ENCODE peak calls at places on chromosomes 4 and X, in ten cellular contexts. O, G, C, V, B, T, M, S, E and K are unnamed samples.

GRCh38 chrX:3476973-3477372 is 130.5 kb upstream of the MXRA5 start:
- DNase-seq in V (no peak), E (no peak), G (no peak), T (no peak), B (no peak), S (no peak), O (no peak), M (no peak), C (no peak), K (no peak)

GRCh38 chr4:141711211-141711610 is 74.8 kb downstream of the IL15 start:
- DNase-seq in G (no peak), C (peak), S (no peak), M (no peak), T (no peak), B (peak), E (no peak), V (no peak), O (peak), K (no peak)

GRCh38 chrX:724256-724655 is 93.7 kb downstream of the SHOX start:
- DNase-seq in V (no peak), E (no peak), B (no peak), M (no peak), S (no peak), O (no peak), G (no peak), T (no peak), C (no peak), K (no peak)

GRCh38 chr4:81084624-81085023 is 54.1 kb downstream of the BMP3 start:
- DNase-seq in M (no peak), B (peak), O (no peak), T (no peak), C (no peak), V (peak), G (no peak), E (no peak), S (no peak), K (no peak)

GRCh38 chr4:143140696-143141095 is 44.0 kb upstream of the USP38 start:
- DNase-seq in C (no peak), G (no peak), S (no peak), E (no peak), V (no peak), M (no peak), B (no peak), O (no peak), T (no peak), K (no peak)

GRCh38 chr4:64230709-64231310 is 178.4 kb downstream of the TECRL start:
- DNase-seq in M (no peak), S (peak), B (peak), O (no peak), V (no peak), C (no peak), E (no peak), T (no peak), G (no peak), K (no peak)

GRCh38 chr4:71380721-71381120 is 41.9 kb downstream of the SLC4A4 start:
- DNase-seq in V (peak), G (no peak), C (peak), O (peak), B (peak), E (no peak), M (no peak), S (no peak), T (no peak), K (peak)

GRCh38 chr4:81714251-81714650 is 242.5 kb upstream of the RASGEF1B start:
- DNase-seq in S (no peak), T (no peak), G (no peak), V (no peak), O (no peak), E (no peak), C (no peak), M (no peak), B (no peak), K (no peak)

GRCh38 chr4:61277785-61278184 is 77.7 kb downstream of the ADGRL3 start:
- DNase-seq in G (no peak), V (no peak), O (no peak), E (no peak), S (no peak), M (no peak), B (no peak), T (no peak), C (peak), K (no peak)

GRCh38 chrX:9171841-9172240 is 137.9 kb upstream of the FAM9B start:
- DNase-seq in G (no peak), C (no peak), T (no peak), B (peak), E (no peak), S (no peak), O (no peak), M (no peak), V (no peak), K (peak)

GRCh38 chr4:10924274-10924673 is 239.7 kb upstream of the CLNK start:
- DNase-seq in C (no peak), E (no peak), S (no peak), T (no peak), M (no peak), B (no peak), V (no peak), O (no peak), G (no peak), K (no peak)

GRCh38 chr4:121711263-121712000 is 14.7 kb upstream of the ANXA5 start:
- DNase-seq in B (peak), G (peak), O (peak), C (peak), E (peak), M (peak), T (peak), S (no peak), V (peak), K (peak)

GRCh38 chrX:51614353-51614752 is 4.4 kb downstream of the CENPVL3 start:
- DNase-seq in C (peak), B (peak), V (peak), M (no peak), S (peak), G (no peak), T (no peak), E (no peak), O (peak), K (no peak)

GRCh38 chr4:152382057-152382785 is 153.7 kb downstream of the FBXW7 start:
- DNase-seq in V (peak), O (no peak), S (no peak), M (no peak), C (no peak), G (no peak), B (peak), T (no peak), E (no peak), K (no peak)

GRCh38 chr4:17613761-17614415 is 553 bp upstream of the MED28 start:
- DNase-seq in V (peak), S (peak), O (peak), G (peak), C (peak), E (no peak), B (peak), T (no peak), M (no peak), K (no peak)

GRCh38 chr4:67886281-67886680 is 2.5 kb upstream of the TMPRSS11D start:
- DNase-seq in E (no peak), B (peak), C (peak), G (no peak), T (no peak), S (no peak), M (no peak), V (no peak), O (no peak), K (no peak)

GRCh38 chrX:100687128-100687527 is 43.1 kb downstream of the SRPX2 start:
- DNase-seq in O (no peak), V (no peak), S (peak), C (no peak), B (no peak), T (no peak), M (no peak), G (no peak), E (no peak), K (no peak)

GRCh38 chr4:185847352-185848078 is 35.5 kb upstream of the SORBS2 start:
- DNase-seq in E (no peak), T (no peak), C (peak), O (peak), V (no peak), S (no peak), M (no peak), G (no peak), B (peak), K (peak)

GRCh38 chr4:13302876-13303275 is 181.3 kb downstream of the RAB28 start:
- DNase-seq in E (no peak), B (peak), S (no peak), M (no peak), V (no peak), G (no peak), T (no peak), O (no peak), C (no peak), K (no peak)

GRCh38 chr4:53861856-53862610 is 202.4 kb downstream of the CHIC2 start:
- DNase-seq in E (peak), B (peak), T (no peak), C (peak), G (no peak), O (peak), V (peak), S (peak), M (no peak), K (peak)

GRCh38 chrX:154383359-154384283 is 4.5 kb downstream of the EMD start:
- DNase-seq in C (no peak), B (peak), M (no peak), V (no peak), O (no peak), E (no peak), T (no peak), G (no peak), S (no peak), K (no peak)

GRCh38 chr4:98928131-98928504 is 815 bp downstream of the EIF4E start:
- DNase-seq in M (peak), T (peak), V (peak), S (peak), C (peak), B (peak), G (peak), E (peak), O (no peak), K (no peak)

GRCh38 chr4:90357117-90357710 is 230.0 kb downstream of the CCSER1 start:
- DNase-seq in O (peak), G (no peak), S (peak), M (no peak), V (peak), C (peak), T (no peak), B (peak), E (no peak), K (peak)

GRCh38 chr4:1593458-1593857 is 90.7 kb downstream of the FAM53A start:
- DNase-seq in S (no peak), O (no peak), T (peak), E (no peak), B (no peak), C (no peak), V (no peak), G (no peak), M (no peak), K (no peak)

GRCh38 chr4:7328162-7328912 is 106.4 kb downstream of the PSAPL1 start:
- DNase-seq in B (no peak), T (peak), O (no peak), M (peak), G (no peak), E (no peak), S (no peak), V (no peak), C (no peak), K (no peak)

GRCh38 chr4:48035952-48036351 is 19.4 kb downstream of the NIPAL1 start:
- DNase-seq in V (no peak), M (no peak), O (no peak), C (no peak), G (no peak), S (no peak), E (no peak), T (no peak), B (no peak), K (no peak)

GRCh38 chr4:48031802-48032525 is 15.4 kb downstream of the NIPAL1 start:
- DNase-seq in V (no peak), T (no peak), B (peak), S (no peak), C (peak), G (peak), O (no peak), E (no peak), M (no peak), K (no peak)

GRCh38 chr4:48032721-48033120 is 16.1 kb downstream of the NIPAL1 start:
- DNase-seq in O (no peak), V (no peak), S (no peak), T (no peak), B (peak), G (no peak), C (no peak), E (no peak), M (no peak), K (no peak)

GRCh38 chr4:48037117-48037462 is 20.5 kb downstream of the NIPAL1 start:
- DNase-seq in C (no peak), V (no peak), T (no peak), B (no peak), S (peak), M (no peak), E (no peak), O (no peak), G (no peak), K (no peak)

GRCh38 chr4:48033825-48034413 is 17.3 kb downstream of the NIPAL1 start:
- DNase-seq in T (no peak), V (no peak), M (no peak), O (no peak), E (no peak), G (no peak), B (peak), S (peak), C (peak), K (no peak)
- TF ChIP-seq CTCF in T (peak), V (peak), M (peak), O (peak), E (peak), G (peak), B (peak), S (peak), C (peak), K (peak)

DNA sequence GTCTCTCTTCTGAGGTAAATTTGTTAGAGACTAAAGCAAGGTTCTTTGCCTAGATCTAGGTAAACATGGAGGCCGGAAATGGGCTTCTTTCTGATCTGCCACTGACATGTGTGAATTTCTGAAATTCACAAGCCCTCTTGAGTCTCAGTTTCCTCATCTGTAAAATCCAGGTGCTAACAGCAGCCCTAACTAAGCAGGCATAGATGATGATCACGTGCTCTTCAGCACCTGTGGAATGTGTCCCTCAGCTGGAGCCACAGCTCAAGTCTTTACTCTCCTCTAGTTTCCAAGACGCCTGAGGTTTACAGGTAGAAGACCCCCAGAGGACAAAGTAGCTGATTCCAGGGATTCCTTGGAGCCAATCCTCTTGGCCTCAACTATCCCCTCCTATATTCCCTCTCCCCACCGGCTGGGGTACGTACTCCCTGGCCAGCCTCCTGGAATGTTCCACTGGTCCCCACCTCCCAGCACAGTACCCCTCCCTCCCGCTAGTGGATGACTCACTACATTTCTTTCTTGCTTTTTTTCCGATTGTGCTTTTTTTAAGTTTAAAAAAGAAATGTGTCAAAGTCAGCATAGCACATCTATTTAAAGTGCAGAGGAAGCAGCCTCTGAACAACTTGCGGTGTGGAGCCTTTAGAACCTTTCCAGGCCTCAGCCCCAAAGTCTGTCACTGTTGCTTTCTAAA is 98.5 kb downstream of the PHKA2 start:
- DNase-seq in V (no peak), S (no peak), O (no peak), E (no peak), M (no peak), B (peak), G (no peak), C (no peak), T (no peak), K (no peak)
- H3K4me3 ChIP-seq in V (no peak), S (no peak), O (no peak), E (peak), M (peak), B (peak), G (no peak), C (peak), T (peak), K (no peak)

GRCh38 chrX:25003066-25003849 is 12.5 kb downstream of the ARX start:
- DNase-seq in T (no peak), B (no peak), V (no peak), M (no peak), S (no peak), O (no peak), C (no peak), G (no peak), E (no peak), K (no peak)
- TF ChIP-seq CTCF in T (no peak), B (no peak), V (no peak), M (no peak), S (no peak), O (no peak), C (no peak), G (no peak), E (no peak), K (no peak)

DNA sequence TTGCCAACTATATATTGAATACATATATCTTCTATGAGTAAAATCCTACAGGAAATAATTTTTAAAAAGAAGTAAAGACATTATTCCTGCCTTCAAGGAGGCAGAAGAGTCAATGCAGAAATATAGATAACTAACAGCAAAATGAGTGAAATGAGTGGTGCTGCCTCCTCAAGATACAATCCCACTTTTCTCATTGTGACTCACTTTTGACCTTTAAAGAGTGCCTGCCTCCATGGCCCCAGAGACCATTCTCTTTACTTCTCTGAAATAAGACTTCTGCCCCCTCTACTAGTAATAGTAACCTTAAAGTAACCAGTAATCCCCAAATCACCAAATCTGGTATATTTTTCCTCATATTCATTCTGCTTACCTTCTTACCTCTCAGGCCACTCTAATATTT is 15.5 kb downstream of the SLC10A7 start:
- DNase-seq in G (no peak), E (no peak), T (no peak), M (no peak), S (no peak), C (no peak), O (no peak), B (no peak), V (no peak), K (no peak)
- H3K4me3 ChIP-seq in G (no peak), E (no peak), T (no peak), M (no peak), S (no peak), C (no peak), O (no peak), B (no peak), V (no peak), K (no peak)

DNA sequence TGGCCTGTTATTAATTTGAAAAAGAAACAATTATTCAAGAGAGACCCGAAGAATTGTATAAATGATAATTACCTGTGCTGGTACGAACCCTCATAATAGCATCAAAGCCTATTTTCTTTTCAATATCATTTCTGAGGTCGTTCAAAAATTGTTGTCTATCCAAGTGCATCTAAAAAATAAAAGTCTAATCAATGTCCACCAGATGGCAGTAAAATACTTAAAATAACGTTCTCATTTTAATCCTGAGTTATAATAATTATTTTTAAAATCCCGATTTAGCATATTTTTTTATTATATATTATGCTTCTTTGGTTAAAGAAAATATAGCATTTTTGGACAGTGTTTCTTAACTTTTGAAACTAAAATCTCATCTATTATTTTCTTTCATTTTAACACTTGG is 55.7 kb downstream of the METTL14 start:
- DNase-seq in M (no peak), O (no peak), V (no peak), C (no peak), E (no peak), B (peak), S (peak), T (no peak), G (no peak), K (no peak)
- TF ChIP-seq CTCF in M (no peak), O (no peak), V (peak), C (no peak), E (peak), B (no peak), S (peak), T (peak), G (peak), K (no peak)

DNA sequence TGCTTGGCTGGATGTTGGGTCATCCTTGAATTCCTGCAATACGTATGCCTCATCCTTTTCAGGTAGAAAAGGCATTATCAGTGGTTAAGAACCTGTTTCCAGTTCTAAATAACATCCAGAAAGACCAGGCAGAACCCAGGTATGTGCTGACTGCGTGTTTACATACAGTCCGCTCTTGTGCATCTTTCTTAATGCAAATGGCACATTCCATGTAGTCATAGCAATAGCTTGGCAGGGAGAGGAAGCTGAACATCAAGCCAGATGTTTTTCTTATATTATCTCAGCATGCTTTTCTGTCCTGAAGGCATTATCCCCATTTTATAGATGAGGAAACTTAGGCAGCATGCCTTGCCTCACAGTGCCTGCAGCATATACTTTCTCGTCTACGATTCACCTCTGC is 2.1 kb downstream of the DCLK2 start:
- DNase-seq in G (no peak), E (no peak), B (peak), S (no peak), T (no peak), C (peak), V (no peak), M (no peak), O (no peak), K (no peak)
- H3K4me3 ChIP-seq in G (no peak), E (no peak), B (no peak), S (no peak), T (peak), C (peak), V (peak), M (no peak), O (peak), K (peak)

GRCh38 chr4:169152899-169153298 is 117.9 kb downstream of the SH3RF1 start:
- DNase-seq in V (no peak), C (no peak), E (no peak), M (no peak), O (no peak), T (no peak), G (no peak), S (no peak), B (no peak), K (no peak)
- TF ChIP-seq CTCF in V (peak), C (peak), E (no peak), M (no peak), O (peak), T (no peak), G (no peak), S (no peak), B (peak), K (no peak)

DNA sequence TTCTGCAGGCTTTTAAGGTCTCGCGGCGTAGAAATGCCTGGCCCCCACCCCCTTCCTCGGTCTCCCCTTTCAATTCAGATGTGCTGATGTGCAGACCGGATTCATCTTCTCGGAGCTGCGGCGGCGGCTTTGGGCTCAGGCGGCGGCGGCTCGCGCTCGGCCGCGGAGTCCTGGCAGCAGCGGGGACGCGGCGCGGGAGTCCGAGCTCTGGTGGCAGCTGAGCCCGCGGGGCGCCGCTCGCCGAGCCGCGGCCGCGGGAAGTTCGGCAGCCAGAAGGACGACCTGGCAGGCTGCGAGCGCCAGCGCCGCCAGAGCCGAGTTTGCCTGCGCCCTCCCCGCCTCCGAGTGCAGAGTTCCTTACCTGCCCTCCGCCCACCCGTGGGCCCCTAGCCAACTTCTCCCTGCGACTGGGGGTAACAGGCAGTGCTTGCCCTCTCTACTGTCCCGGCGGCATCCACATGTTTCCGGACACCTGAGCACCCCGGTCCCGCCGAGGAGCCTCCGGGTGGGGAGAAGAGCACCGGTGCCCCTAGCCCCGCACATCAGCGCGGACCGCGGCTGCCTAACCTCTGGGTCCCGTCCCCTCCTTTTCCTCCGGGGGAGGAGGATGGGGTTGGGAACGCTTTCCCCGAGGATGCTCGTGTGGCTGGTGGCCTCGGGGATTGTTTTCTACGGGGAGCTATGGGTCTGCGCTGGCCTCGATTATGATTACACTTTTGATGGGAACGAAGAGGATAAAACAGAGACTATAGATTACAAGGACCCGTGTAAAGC is 448 bp downstream of the TLL1 start:
- DNase-seq in V (no peak), B (peak), M (peak), S (no peak), G (peak), O (no peak), T (peak), E (no peak), C (no peak), K (no peak)
- H3K4me3 ChIP-seq in V (peak), B (peak), M (peak), S (no peak), G (no peak), O (peak), T (peak), E (peak), C (peak), K (peak)